ENCODE peak calls at places on chromosomes 7 and 10, in six cellular contexts. J, P, G, U, E and Z are unnamed samples.

GRCh38 chr10:63229192-63229591 is 96.1 kb downstream of the NRBF2 start:
- DNase-seq in U (no peak), P (no peak), J (no peak), G (no peak), E (no peak), Z (no peak)

GRCh38 chr10:126917975-126918908 is 13.0 kb downstream of the DOCK1 start:
- DNase-seq in U (no peak), J (no peak), G (no peak), E (no peak), P (no peak), Z (no peak)

GRCh38 chr7:77455334-77455733 is 39.2 kb upstream of the GSAP start:
- DNase-seq in P (peak; percentile 84), U (no peak), G (peak; percentile 79), E (no peak), J (peak; percentile 92), Z (no peak)

GRCh38 chr10:97842658-97843295 is 6.9 kb upstream of the GOLGA7B start:
- DNase-seq in J (peak; percentile 40), P (no peak), G (no peak), E (no peak), U (no peak), Z (no peak)

GRCh38 chr7:87413029-87413428 is 62.5 kb downstream of the ABCB4 start:
- DNase-seq in E (no peak), P (no peak), G (no peak), U (no peak), J (no peak), Z (no peak)

GRCh38 chr10:130878131-130878530 is 433.4 kb downstream of the TCERG1L start:
- DNase-seq in J (no peak), P (no peak), E (no peak), G (no peak), U (no peak), Z (no peak)

GRCh38 chr7:13551503-13551902 is 438.0 kb downstream of the ETV1 start:
- DNase-seq in P (no peak), G (no peak), E (no peak), U (no peak), J (no peak), Z (peak; percentile 56)

GRCh38 chr7:85175217-85175616 is 11.6 kb downstream of the SEMA3D start:
- DNase-seq in E (no peak), P (no peak), U (no peak), J (no peak), G (no peak), Z (no peak)

GRCh38 chr7:4866528-4867496 is 5.0 kb upstream of the PAPOLB start:
- DNase-seq in G (no peak), P (no peak), J (no peak), E (no peak), U (no peak), Z (no peak)

GRCh38 chr7:130441408-130441854 is 615 bp upstream of the CEP41 start:
- DNase-seq in G (peak; percentile 48), E (no peak), U (no peak), P (no peak), J (peak; percentile 42), Z (peak; percentile 44)

GRCh38 chr10:120948889-120949382 is 97.8 kb downstream of the WDR11 start:
- DNase-seq in P (peak; percentile 79), E (peak; percentile 48), U (peak; percentile 34), J (peak; percentile 65), G (no peak), Z (peak; percentile 89)

GRCh38 chr10:132982301-132982989 is 40.1 kb upstream of the CFAP46 start:
- DNase-seq in E (no peak), P (no peak), J (no peak), U (no peak), G (no peak), Z (no peak)

GRCh38 chr7:44288811-44289340 is 36.5 kb downstream of the CAMK2B start:
- DNase-seq in P (peak; percentile 22), J (no peak), G (no peak), E (no peak), U (no peak), Z (no peak)

GRCh38 chr10:35089641-35090161 is 440 bp downstream of the CUL2 start:
- DNase-seq in J (peak; percentile 46), P (no peak), U (peak; percentile 29), E (no peak), G (no peak), Z (peak; percentile 73)

GRCh38 chr7:7977774-7978173 is 9.2 kb downstream of the GLCCI1 start:
- DNase-seq in E (no peak), G (no peak), U (no peak), J (no peak), P (no peak), Z (no peak)

GRCh38 chr10:93752761-93753160 is 5.0 kb upstream of the LGI1 start:
- DNase-seq in J (peak; percentile 74), E (peak; percentile 49), P (no peak), G (peak; percentile 85), U (no peak), Z (no peak)

GRCh38 chr7:2651847-2652735 is 20.3 kb downstream of the TTYH3 start:
- DNase-seq in E (no peak), J (no peak), U (no peak), G (no peak), P (peak; percentile 28), Z (no peak)

GRCh38 chr10:68275600-68276126 is 43.8 kb upstream of the ATOH7 start:
- DNase-seq in P (no peak), G (no peak), J (no peak), E (no peak), U (no peak), Z (no peak)

GRCh38 chr10:47184273-47184672 is 115.7 kb upstream of the GDF10 start:
- DNase-seq in U (no peak), G (no peak), J (no peak), E (no peak), P (no peak), Z (no peak)

GRCh38 chr10:119817991-119818888 is 54.4 kb downstream of the MCMBP start:
- DNase-seq in P (peak; percentile 73), G (no peak), E (no peak), U (peak; percentile 1), J (no peak), Z (no peak)

GRCh38 chr7:1665721-1666250 is 4.3 kb upstream of the ELFN1 start:
- DNase-seq in P (no peak), G (no peak), J (peak; percentile 11), E (no peak), U (no peak), Z (no peak)

GRCh38 chr7:44308741-44309270 is 16.6 kb downstream of the CAMK2B start:
- DNase-seq in E (no peak), J (no peak), G (no peak), P (peak; percentile 54), U (no peak), Z (no peak)

GRCh38 chr7:42843209-42843800 is 68.6 kb downstream of the C7orf25 start:
- DNase-seq in U (no peak), E (peak; percentile 8), G (no peak), J (peak; percentile 63), P (peak; percentile 42), Z (peak; percentile 65)

DNA sequence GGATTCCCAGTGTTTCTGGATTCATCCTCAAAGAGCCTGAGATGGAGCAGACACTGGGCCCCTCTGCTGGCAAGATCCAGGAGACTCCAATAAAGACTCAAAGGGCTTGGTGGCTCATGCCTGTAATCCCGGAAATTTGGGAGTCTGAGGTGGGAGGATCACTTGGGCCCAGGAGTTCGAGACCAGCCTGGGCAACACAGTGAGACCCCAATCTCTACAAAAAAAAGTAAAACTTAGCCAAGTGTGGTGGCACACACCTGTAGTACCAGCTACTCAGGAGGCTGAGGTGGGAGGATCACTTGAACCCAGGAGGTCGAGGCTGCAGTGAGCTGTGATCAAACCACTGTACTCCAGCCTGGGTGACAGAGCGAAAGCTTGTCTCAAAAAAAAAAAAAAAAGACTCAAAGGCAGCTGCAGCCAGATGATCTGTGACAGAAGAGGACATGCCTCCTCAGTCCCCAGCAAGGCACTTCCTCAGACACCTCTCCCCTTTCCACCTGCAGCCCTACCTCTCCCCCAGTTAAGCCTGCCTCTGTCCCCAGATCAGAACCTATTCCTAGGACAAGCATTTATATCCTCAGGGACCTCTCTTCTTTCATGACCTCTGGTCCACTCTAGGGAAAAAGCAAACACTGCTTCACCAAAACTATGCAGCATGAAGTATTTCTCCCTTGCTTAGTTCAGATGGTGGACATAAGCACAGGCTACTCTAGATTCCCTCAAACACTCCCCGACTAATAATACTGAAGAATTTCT is 27.9 kb downstream of the PDLIM1 start:
- DNase-seq in U (no peak), P (no peak), J (no peak), E (no peak), G (peak; percentile 43), Z (no peak)
- H3K4me1 ChIP-seq in U (no peaks in the 10 kb centered on the region), P (peaks cover 38% of the 10 kb centered on the region), J (peaks cover 34% of the 10 kb centered on the region), E (peaks cover 50% of the 10 kb centered on the region), G (peaks cover 78% of the 10 kb centered on the region), Z (no peaks in the 10 kb centered on the region)

DNA sequence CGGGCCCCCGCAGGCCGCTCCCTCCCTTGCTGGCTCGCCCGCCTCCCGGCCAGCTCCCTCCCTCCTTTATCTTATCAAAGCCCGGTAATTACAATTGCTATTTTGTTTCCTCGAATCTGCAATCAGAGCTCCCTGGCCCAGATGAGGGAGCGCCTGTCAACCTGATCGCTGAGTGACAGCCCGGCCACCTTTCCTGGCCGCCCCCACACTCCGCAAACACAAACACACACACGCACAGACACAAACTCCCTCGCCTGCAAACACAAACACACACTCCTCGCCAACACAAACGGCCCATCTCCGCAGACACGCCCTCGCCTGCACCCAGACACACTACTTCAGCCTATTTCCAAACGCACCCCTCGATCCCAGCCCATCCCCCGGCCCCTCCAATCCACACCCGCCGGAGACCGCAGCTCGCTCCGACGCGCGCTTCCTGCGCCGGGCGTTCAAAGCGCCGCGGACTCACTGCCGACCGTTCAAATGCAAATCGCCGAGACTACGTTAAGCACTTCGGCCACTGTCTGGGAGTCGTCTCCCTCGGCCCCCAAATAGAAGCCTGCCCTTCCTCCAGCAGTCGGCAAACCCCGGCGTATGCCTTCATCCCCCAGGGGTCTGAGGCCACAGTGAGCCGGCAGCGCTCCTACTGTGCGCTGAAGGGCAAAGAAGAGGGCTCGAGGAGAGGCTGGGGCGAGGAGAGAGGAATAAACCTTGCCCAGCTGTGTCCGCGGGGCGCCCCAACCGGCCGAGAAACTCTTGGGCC is 3.0 kb upstream of the FGF8 start:
- DNase-seq in J (no peak), G (no peak), P (no peak), E (no peak), U (no peak), Z (peak; percentile 87)
- H3K4me1 ChIP-seq in J (peaks cover 20% of the 10 kb centered on the region), G (peaks cover 11% of the 10 kb centered on the region), P (peaks cover 48% of the 10 kb centered on the region), E (peaks cover 19% of the 10 kb centered on the region), U (peaks cover 54% of the 10 kb centered on the region), Z (peaks cover 47% of the 10 kb centered on the region)

GRCh38 chr7:69198250-69198649 is 400.0 kb upstream of the AUTS2 start:
- DNase-seq in E (no peak), G (no peak), J (no peak), P (no peak), U (no peak), Z (no peak)
- H3K4me1 ChIP-seq in E (no peaks in the 10 kb centered on the region), G (no peaks in the 10 kb centered on the region), J (no peaks in the 10 kb centered on the region), P (no peaks in the 10 kb centered on the region), U (peaks cover 3% of the 10 kb centered on the region), Z (peaks cover 15% of the 10 kb centered on the region)

DNA sequence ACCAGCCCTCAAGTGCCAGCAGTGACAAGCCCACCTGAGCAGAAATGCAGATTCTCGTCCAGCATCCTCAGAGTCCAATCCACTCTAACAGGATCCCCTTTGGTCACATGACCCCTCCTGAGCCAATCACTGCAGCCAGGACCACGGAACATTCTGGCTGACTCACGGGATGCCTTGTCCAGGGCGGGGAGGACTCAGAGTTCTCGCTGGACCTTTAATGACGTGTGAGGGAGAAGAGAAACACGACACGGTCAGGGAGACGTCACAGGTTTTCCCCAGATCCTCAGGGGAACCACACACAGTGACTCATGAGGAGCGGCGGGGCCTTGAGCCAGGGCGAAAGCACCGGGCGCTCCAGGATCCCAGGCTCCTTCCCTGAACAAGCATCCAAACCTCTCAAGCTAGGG is 155.7 kb downstream of the PTPRN2 start:
- DNase-seq in J (peak; percentile 90), P (peak; percentile 46), G (peak; percentile 38), U (no peak), E (peak; percentile 54), Z (no peak)
- H3K4me1 ChIP-seq in J (peaks cover 19% of the 10 kb centered on the region), P (no peaks in the 10 kb centered on the region), G (no peaks in the 10 kb centered on the region), U (no peaks in the 10 kb centered on the region), E (no peaks in the 10 kb centered on the region), Z (no peaks in the 10 kb centered on the region)